ENCODE peak calls at places on chromosomes 11 and 22, in six cellular contexts. F, X, P, V, L and U are unnamed samples. For H3K9me3, the result is how much of the 10 kb centered on the place peaks cover.

GRCh38 chr22:41731609-41732008 is 32.3 kb downstream of the MEI1 start:
- DNase-seq in X (no peak), F (no peak), P (no peak), L (no peak), V (no peak), U (no peak)

GRCh38 chr11:118021146-118021545 is 35.0 kb downstream of the IL10RA start:
- DNase-seq in P (no peak), X (no peak), V (no peak), F (no peak), L (no peak), U (no peak)

GRCh38 chr11:1861435-1862411 is 8.8 kb downstream of the LSP1 start:
- DNase-seq in P (no peak), X (no peak), L (no peak), V (no peak), F (no peak), U (no peak)

GRCh38 chr11:95135155-95135554 is 45.5 kb downstream of the ENDOD1 start:
- DNase-seq in P (no peak), V (no peak), X (no peak), L (no peak), F (no peak), U (no peak)

GRCh38 chr22:27454807-27455450 is 346.6 kb downstream of the MN1 start:
- DNase-seq in P (peak), X (no peak), L (no peak), V (no peak), F (no peak), U (no peak)

GRCh38 chr11:80698646-80699045 is 1257.8 kb upstream of the TENM4 start:
- DNase-seq in F (no peak), X (no peak), P (no peak), L (no peak), V (no peak), U (no peak)

GRCh38 chr11:108697872-108698473 is 33.1 kb downstream of the DDX10 start:
- DNase-seq in L (peak), F (peak), X (no peak), P (no peak), V (no peak), U (no peak)

GRCh38 chr11:45041556-45041955 is 90.9 kb upstream of the TP53I11 start:
- DNase-seq in V (no peak), X (no peak), P (no peak), L (no peak), F (no peak), U (no peak)

GRCh38 chr11:111426615-111427014 is 47.5 kb upstream of the POU2AF1 start:
- DNase-seq in V (no peak), L (no peak), F (no peak), P (no peak), X (peak), U (no peak)

GRCh38 chr11:92596596-92597317 is 372.1 kb downstream of the FAT3 start:
- DNase-seq in X (no peak), L (no peak), V (no peak), P (no peak), F (no peak), U (no peak)

GRCh38 chr11:69296890-69297224 is 2.9 kb downstream of the MYEOV start:
- DNase-seq in X (no peak), F (peak), V (peak), P (no peak), L (no peak), U (no peak)

GRCh38 chr11:70080763-70081162 is 2.6 kb downstream of the ANO1 start:
- DNase-seq in P (peak), X (peak), F (no peak), L (no peak), V (no peak), U (no peak)

GRCh38 chr11:104650234-104650633 is 248.0 kb downstream of the CASP12 start:
- DNase-seq in V (no peak), L (no peak), X (no peak), F (no peak), P (no peak), U (no peak)

GRCh38 chr22:44439356-44440223 is 58.4 kb downstream of the RTL6 start:
- DNase-seq in X (no peak), P (peak), L (no peak), V (no peak), F (peak), U (no peak)

GRCh38 chr11:130531061-130531460 is 82.6 kb downstream of the ADAMTS15 start:
- DNase-seq in L (no peak), F (no peak), P (no peak), V (no peak), X (no peak), U (no peak)

GRCh38 chr22:19644314-19645223 is 69.7 kb upstream of the SEPTIN5 start:
- DNase-seq in P (peak), V (no peak), X (no peak), F (no peak), L (no peak), U (no peak)

GRCh38 chr11:120385110-120385509 is 48.9 kb downstream of the ARHGEF12 start:
- DNase-seq in L (no peak), F (no peak), P (no peak), V (no peak), X (no peak), U (no peak)

GRCh38 chr11:122439911-122440782 is 215.4 kb upstream of the UBASH3B start:
- DNase-seq in F (no peak), L (no peak), X (no peak), P (no peak), V (peak), U (no peak)

GRCh38 chr11:95715777-95716241 is 73.8 kb downstream of the FAM76B start:
- DNase-seq in V (no peak), L (peak), P (no peak), X (no peak), F (no peak), U (no peak)

GRCh38 chr22:40509401-40510134 is 127.0 kb downstream of the MRTFA start:
- DNase-seq in P (no peak), F (peak), L (no peak), X (no peak), V (peak), U (no peak)

GRCh38 chr11:129458756-129459535 is 83.3 kb downstream of the BARX2 start:
- DNase-seq in X (no peak), F (peak), V (no peak), P (no peak), L (no peak), U (no peak)

GRCh38 chr11:134460044-134460371 is 48.0 kb upstream of the B3GAT1 start:
- DNase-seq in X (no peak), L (no peak), F (no peak), V (no peak), P (no peak), U (no peak)

GRCh38 chr11:77320351-77320750 is 18.9 kb upstream of the GDPD4 start:
- DNase-seq in F (no peak), V (no peak), L (no peak), X (no peak), P (no peak), U (no peak)

GRCh38 chr11:108927791-108928545 is 263.1 kb downstream of the DDX10 start:
- DNase-seq in V (no peak), P (no peak), X (no peak), F (no peak), L (peak), U (no peak)

GRCh38 chr22:35488513-35488912 is 52.1 kb upstream of the RASD2 start:
- DNase-seq in L (no peak), X (no peak), F (no peak), V (no peak), P (no peak), U (no peak)

GRCh38 chr11:132872223-132872622 is 660.1 kb downstream of the OPCML start:
- DNase-seq in P (no peak), F (no peak), X (no peak), V (no peak), L (no peak), U (no peak)

GRCh38 chr22:50704510-50705218 is 32.0 kb downstream of the SHANK3 start:
- DNase-seq in P (peak), X (peak), L (no peak), F (no peak), V (peak), U (no peak)

GRCh38 chr22:36334081-36334831 is 53.5 kb downstream of the MYH9 start:
- DNase-seq in V (peak), L (no peak), F (peak), X (no peak), P (no peak), U (no peak)

GRCh38 chr11:76329084-76329648 is 51.8 kb downstream of the THAP12 start:
- DNase-seq in V (no peak), P (no peak), F (peak), L (no peak), X (no peak), U (no peak)

GRCh38 chr22:17235861-17236260 is 16.6 kb upstream of the ADA2 start:
- DNase-seq in P (peak), X (no peak), F (no peak), V (no peak), L (no peak), U (no peak)

GRCh38 chr11:133516845-133517244 is 15.5 kb downstream of the OPCML start:
- DNase-seq in L (no peak), X (no peak), P (no peak), V (no peak), F (no peak), U (no peak)

GRCh38 chr11:3635641-3636375 is 6.0 kb downstream of the ART5 start:
- DNase-seq in V (no peak), P (no peak), L (no peak), F (no peak), X (no peak), U (no peak)

GRCh38 chr11:81569999-81570398 is 1163.7 kb downstream of the FAM181B start:
- DNase-seq in L (no peak), F (no peak), V (no peak), P (no peak), X (no peak), U (no peak)

GRCh38 chr11:45209904-45210699 is 63.7 kb downstream of the PRDM11 start:
- DNase-seq in X (peak), V (peak), P (peak), L (no peak), F (peak), U (no peak)

GRCh38 chr22:35882226-35883027 is 146.2 kb downstream of the RBFOX2 start:
- DNase-seq in V (no peak), L (peak), F (no peak), P (no peak), X (no peak), U (no peak)

GRCh38 chr11:2927851-2928604 is 1.2 kb downstream of the PHLDA2 start:
- DNase-seq in X (peak), L (no peak), V (peak), P (peak), F (no peak), U (no peak)

GRCh38 chr22:47465222-47465621 is 702.8 kb downstream of the TBC1D22A start:
- DNase-seq in V (no peak), L (no peak), F (no peak), P (no peak), X (no peak), U (no peak)
- H3K9me3 ChIP-seq in V (under half), L (under half), F (under half), P (under half), X (under half), U (under half)

DNA sequence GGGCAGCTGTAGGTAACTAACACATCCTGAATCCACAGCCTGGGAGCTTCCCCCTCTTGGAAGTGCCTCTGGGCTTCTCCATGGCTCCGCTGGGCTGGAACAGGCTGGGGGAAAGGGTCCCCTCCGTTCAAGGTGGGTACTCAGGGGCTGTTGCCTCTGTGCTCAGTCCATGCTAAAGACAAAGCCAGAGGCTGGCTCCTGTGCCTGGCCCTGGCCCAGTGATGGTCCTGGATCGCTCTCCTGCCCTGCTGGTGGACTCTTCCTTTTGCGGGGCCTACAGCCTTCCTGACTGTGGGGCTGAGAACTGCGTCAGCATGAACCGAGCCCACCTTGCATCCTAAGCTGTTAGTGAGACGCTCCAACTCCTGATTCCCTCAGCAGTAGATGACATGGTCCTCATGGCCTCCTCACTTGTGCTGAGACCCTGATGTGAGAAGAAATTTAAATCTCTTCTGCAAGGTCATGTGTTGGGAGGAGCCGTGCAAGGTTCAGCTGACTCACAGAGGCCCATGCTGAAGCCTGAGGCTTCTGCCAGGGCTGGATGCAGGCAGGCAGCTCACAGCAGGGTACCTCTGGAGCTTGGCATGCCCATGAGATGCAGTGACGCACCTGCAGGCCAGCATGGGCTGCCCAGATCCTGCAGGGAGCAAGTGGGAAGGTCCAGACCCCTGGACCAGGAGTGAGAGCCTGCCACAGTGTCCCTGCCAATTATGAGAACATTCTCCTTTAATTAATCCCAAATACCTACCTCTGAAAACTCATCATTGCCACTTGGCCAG is 1285.5 kb downstream of the TBC1D22A start:
- DNase-seq in V (no peak), F (no peak), P (no peak), L (no peak), X (no peak), U (no peak)
- H3K9me3 ChIP-seq in V (under half), F (under half), P (under half), L (under half), X (under half), U (under half)

DNA sequence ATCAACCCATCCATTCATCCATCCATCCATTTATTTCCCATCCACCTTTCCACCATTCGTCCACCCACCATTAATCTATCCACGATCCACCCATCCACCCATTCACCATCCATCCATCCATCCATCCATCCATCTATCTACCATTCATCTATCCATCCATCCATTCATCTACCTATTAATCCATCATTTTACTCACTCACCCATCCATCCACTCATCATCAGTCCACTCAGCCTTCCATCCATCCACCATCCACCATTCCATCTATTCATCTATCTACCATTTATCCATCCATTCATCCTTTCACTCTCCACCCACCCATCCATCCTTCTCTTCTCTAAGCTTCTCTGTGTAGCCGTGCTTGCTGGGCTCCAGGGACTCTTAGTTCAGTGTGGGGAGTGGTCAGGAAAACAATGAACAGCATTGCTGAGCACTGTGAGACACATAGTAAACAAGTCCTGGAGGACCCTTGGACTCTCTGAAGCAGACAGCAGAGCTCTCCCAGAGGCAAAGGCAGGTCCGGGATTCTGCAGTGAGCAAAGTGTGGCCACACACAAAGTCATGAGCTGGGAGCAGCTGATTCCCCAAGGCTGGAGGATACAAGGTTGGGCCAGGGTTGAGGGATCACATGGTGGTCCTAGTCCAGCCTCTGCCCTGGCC is 642.2 kb downstream of the BRD1 start:
- DNase-seq in P (peak), F (no peak), X (peak), L (no peak), V (no peak), U (no peak)
- H3K9me3 ChIP-seq in P (under half), F (under half), X (under half), L (under half), V (under half), U (under half)

DNA sequence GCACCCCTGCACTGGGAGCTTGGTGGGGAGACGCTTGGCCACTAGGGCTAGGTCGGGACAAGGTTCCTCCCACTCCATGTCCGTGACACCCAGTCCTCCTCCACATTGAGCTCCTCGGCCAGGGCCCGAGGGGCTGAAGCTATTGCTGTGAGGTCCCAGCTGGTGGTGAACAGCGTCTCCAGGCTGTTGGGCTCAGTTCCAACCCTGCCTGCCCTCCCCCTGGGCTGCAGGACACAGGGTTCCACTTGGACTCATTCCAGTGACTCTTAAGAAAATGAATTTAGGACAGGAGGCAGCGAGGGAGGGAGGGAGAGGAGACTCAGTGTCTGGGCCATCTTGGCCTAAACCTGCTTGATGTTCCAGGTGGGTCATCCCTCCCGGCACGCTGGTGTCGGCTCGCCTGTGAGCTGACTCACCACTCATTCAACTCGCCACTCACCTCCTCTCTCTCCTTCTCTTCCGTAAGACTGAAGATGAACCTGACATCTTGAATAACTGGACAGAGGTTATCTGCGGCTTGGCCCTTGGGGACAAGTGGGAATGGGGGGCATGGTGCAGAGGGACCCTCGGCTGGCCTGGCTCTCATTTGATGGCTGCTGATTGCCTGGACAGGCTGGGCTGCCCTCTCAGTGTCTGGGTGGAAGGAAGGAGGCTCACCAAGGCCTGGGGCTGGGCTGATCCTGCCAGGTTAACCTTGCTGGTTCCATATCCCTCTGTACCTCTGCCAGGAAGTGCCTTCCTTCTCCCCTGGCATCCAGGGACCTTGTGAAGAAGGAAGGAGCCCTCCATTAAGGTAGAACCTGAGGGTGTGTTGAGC is 433.4 kb downstream of the TBC1D22A start:
- DNase-seq in V (no peak), L (no peak), X (peak), P (peak), F (no peak), U (peak)
- H3K9me3 ChIP-seq in V (under half), L (under half), X (under half), P (under half), F (under half), U (under half)

GRCh38 chr22:47592791-47593190 is 830.3 kb downstream of the TBC1D22A start:
- DNase-seq in V (no peak), P (no peak), L (no peak), F (no peak), X (no peak), U (no peak)

GRCh38 chr22:47591709-47592108 is 829.3 kb downstream of the TBC1D22A start:
- DNase-seq in V (no peak), F (no peak), P (no peak), L (no peak), X (no peak), U (no peak)

GRCh38 chr22:47589271-47590250 is 827.1 kb downstream of the TBC1D22A start:
- DNase-seq in V (no peak), X (no peak), F (no peak), L (no peak), P (no peak), U (no peak)

GRCh38 chr22:47593291-47593690 is 830.8 kb downstream of the TBC1D22A start:
- DNase-seq in X (no peak), F (no peak), V (no peak), P (no peak), L (no peak), U (no peak)

DNA sequence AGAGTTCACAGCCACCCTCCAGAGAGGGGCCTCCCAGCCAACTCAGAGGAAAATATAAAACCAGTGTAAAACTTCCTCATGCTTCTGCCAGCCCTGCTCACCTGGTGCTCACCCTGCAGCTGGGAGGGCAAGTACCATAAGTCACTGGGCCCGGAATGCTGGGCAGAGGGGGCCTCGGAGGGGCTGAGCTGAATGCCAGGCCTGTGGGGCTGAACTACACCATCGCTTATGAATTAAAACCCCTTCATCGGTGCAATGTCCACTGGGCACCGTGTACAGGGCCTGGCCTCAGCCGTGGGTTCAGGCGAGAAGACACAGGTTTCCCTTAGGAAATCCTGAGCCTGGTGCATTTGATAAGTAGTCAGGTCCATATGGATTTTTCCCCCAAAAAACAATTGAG is 828.6 kb downstream of the TBC1D22A start:
- DNase-seq in V (no peak), X (no peak), L (no peak), F (no peak), P (no peak), U (no peak)
- H3K9me3 ChIP-seq in V (under half), X (under half), L (under half), F (under half), P (under half), U (under half)

DNA sequence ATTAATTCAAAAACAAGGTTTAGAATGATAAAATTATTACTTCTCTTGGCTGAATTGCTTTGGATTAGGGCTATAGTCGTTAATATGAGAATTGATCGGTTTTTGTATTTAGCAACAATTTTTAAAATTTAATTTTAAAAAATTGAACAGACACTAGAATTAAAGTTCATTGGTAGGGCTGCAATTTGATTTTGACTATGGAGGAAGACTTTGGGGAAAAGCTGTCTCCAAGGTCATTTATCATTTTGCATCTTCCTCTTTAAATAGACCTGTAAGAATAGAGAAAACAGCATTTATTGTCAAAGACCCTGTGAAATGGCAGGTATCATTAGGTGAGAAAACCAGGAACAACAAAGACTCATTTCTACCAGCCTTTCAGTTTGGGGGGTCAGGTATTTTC is at the start of gene OR4S2:
- DNase-seq in F (no peak), X (no peak), V (no peak), P (no peak), L (no peak), U (no peak)
- H3K9me3 ChIP-seq in F (under half), X (under half), V (under half), P (under half), L (under half), U (under half)